ENCODE peak calls at places on chromosomes 5 and 9, in seven cellular contexts. P, X, L, Y, J, G and V are unnamed samples. For H3K36me3, the result is how much of the 10 kb centered on the place peaks cover.

GRCh38 chr5:154103223-154103622 is 64.5 kb downstream of the MFAP3 start:
- DNase-seq in G (no peak), X (no peak), J (no peak), L (no peak), Y (no peak), P (no peak), V (no peak)

GRCh38 chr5:180592176-180592575 is 877 bp upstream of the SCGB3A1 start:
- DNase-seq in L (no peak), G (no peak), P (no peak), J (no peak), X (no peak), Y (no peak), V (peak)

GRCh38 chr5:29089591-29090141 is 2051.3 kb upstream of the CDH9 start:
- DNase-seq in P (no peak), Y (no peak), L (no peak), G (no peak), X (no peak), J (no peak), V (no peak)

GRCh38 chr5:115098041-115098702 is 71.5 kb downstream of the TRIM36 start:
- DNase-seq in G (peak), P (no peak), Y (no peak), L (peak), X (peak), J (no peak), V (no peak)

GRCh38 chr9:134349941-134350340 is 23.7 kb downstream of the RXRA start:
- DNase-seq in G (no peak), Y (no peak), J (no peak), P (no peak), X (no peak), L (no peak), V (no peak)

GRCh38 chr5:111066261-111066938 is 5.1 kb upstream of the TSLP start:
- DNase-seq in G (no peak), Y (no peak), L (no peak), X (no peak), J (no peak), P (no peak), V (no peak)

GRCh38 chr9:69376651-69377050 is 51.6 kb downstream of the ENTREP1 start:
- DNase-seq in X (no peak), J (no peak), Y (peak), L (no peak), P (no peak), G (peak), V (no peak)

GRCh38 chr9:15086096-15087030 is 176.1 kb upstream of the FREM1 start:
- DNase-seq in L (no peak), J (no peak), G (no peak), P (no peak), Y (no peak), X (no peak), V (no peak)

GRCh38 chr5:134864707-134865106 is 9.5 kb upstream of the TXNDC15 start:
- DNase-seq in J (no peak), P (no peak), L (no peak), X (no peak), Y (no peak), G (no peak), V (no peak)

GRCh38 chr9:13139641-13140171 is 139.8 kb downstream of the MPDZ start:
- DNase-seq in J (no peak), Y (no peak), G (no peak), P (no peak), X (no peak), L (no peak), V (no peak)

GRCh38 chr9:121071356-121071755 is 3.4 kb upstream of the CNTRL start:
- DNase-seq in J (no peak), Y (no peak), X (no peak), G (no peak), P (no peak), L (no peak), V (no peak)

GRCh38 chr9:15308511-15308910 is 1.5 kb upstream of the TTC39B start:
- DNase-seq in G (no peak), J (no peak), X (no peak), P (no peak), Y (no peak), L (no peak), V (no peak)

GRCh38 chr5:118233601-118234000 is 754.7 kb downstream of the DTWD2 start:
- DNase-seq in Y (no peak), P (no peak), G (no peak), X (no peak), L (no peak), J (no peak), V (no peak)

GRCh38 chr5:77437194-77437593 is 54.9 kb downstream of the WDR41 start:
- DNase-seq in L (no peak), G (no peak), X (no peak), Y (no peak), J (no peak), P (no peak), V (no peak)

GRCh38 chr9:127027694-127028093 is 94.7 kb downstream of the ANGPTL2 start:
- DNase-seq in G (no peak), Y (no peak), P (no peak), L (no peak), X (no peak), J (no peak), V (no peak)

GRCh38 chr9:115653231-115653630 is 500.4 kb upstream of the PAPPA start:
- DNase-seq in P (no peak), X (no peak), L (no peak), Y (no peak), G (no peak), J (no peak), V (no peak)

GRCh38 chr5:175131432-175131831 is 312.6 kb downstream of the DRD1 start:
- DNase-seq in Y (no peak), G (no peak), J (no peak), X (no peak), P (no peak), L (no peak), V (no peak)

GRCh38 chr5:110269478-110270142 is 456.9 kb downstream of the TMEM232 start:
- DNase-seq in G (no peak), J (no peak), L (no peak), X (no peak), P (no peak), Y (no peak), V (no peak)

GRCh38 chr9:134891713-134892112 is 11.1 kb downstream of the FCN2 start:
- DNase-seq in J (no peak), X (no peak), L (no peak), P (no peak), G (no peak), Y (no peak), V (no peak)

GRCh38 chr5:142197098-142197497 is 88.5 kb downstream of the NDFIP1 start:
- DNase-seq in P (no peak), X (no peak), G (no peak), Y (no peak), L (no peak), J (no peak), V (no peak)

GRCh38 chr5:160133071-160133917 is 14.0 kb upstream of the PWWP2A start:
- DNase-seq in Y (peak), J (peak), L (peak), X (no peak), P (peak), G (peak), V (peak)

GRCh38 chr5:52043543-52043942 is 660.3 kb downstream of the ISL1 start:
- DNase-seq in P (no peak), J (no peak), X (no peak), L (no peak), Y (no peak), G (no peak), V (no peak)

GRCh38 chr5:43320846-43321245 is 7.6 kb upstream of the HMGCS1 start:
- DNase-seq in Y (no peak), P (no peak), X (no peak), L (no peak), G (no peak), J (no peak), V (no peak)

GRCh38 chr9:127970401-127971313 is 10.1 kb downstream of the EEIG1 start:
- DNase-seq in X (peak), Y (no peak), J (peak), L (no peak), P (no peak), G (no peak), V (peak)

GRCh38 chr9:71683598-71684235 is 84.6 kb downstream of the CEMIP2 start:
- DNase-seq in Y (peak), J (no peak), X (no peak), P (no peak), G (no peak), L (no peak), V (no peak)

GRCh38 chr5:99169309-99169708 is 240.5 kb upstream of the CHD1 start:
- DNase-seq in J (no peak), X (no peak), Y (no peak), P (no peak), L (no peak), G (no peak), V (no peak)

GRCh38 chr9:111527347-111527746 is 2.4 kb downstream of the ZNF483 start:
- DNase-seq in J (no peak), G (no peak), L (no peak), Y (no peak), X (no peak), P (no peak), V (no peak)

GRCh38 chr9:127979333-127980055 is 1.3 kb downstream of the EEIG1 start:
- DNase-seq in X (peak), P (no peak), L (peak), J (peak), G (peak), Y (peak), V (peak)

GRCh38 chr5:138160706-138161105 is 17.7 kb downstream of the BRD8 start:
- DNase-seq in Y (no peak), P (no peak), X (no peak), J (no peak), L (no peak), G (no peak), V (no peak)

GRCh38 chr9:93092171-93092991 is 3.6 kb upstream of the CARD19 start:
- DNase-seq in J (peak), G (no peak), L (peak), X (peak), P (no peak), Y (peak), V (peak)

GRCh38 chr9:110186254-110186653 is 21.7 kb downstream of the C9orf152 start:
- DNase-seq in Y (no peak), X (no peak), G (no peak), J (no peak), L (no peak), P (no peak), V (no peak)

GRCh38 chr5:83475540-83476469 is 4.3 kb downstream of the VCAN start:
- DNase-seq in G (no peak), J (no peak), L (no peak), P (no peak), X (no peak), Y (no peak), V (no peak)

GRCh38 chr9:114189823-114190562 is 34.7 kb downstream of the COL27A1 start:
- DNase-seq in Y (no peak), X (no peak), G (no peak), J (no peak), P (no peak), L (no peak), V (no peak)

GRCh38 chr9:130387398-130387797 is 57.4 kb upstream of the ASS1 start:
- DNase-seq in X (no peak), L (no peak), G (no peak), P (no peak), J (no peak), Y (no peak), V (no peak)

GRCh38 chr9:121684381-121685145 is 33.1 kb downstream of the DAB2IP start:
- DNase-seq in X (peak), Y (peak), G (no peak), J (peak), P (peak), L (peak), V (peak)

GRCh38 chr5:6829150-6829784 is 116.0 kb downstream of the TENT4A start:
- DNase-seq in J (no peak), G (no peak), L (no peak), P (no peak), Y (no peak), X (no peak), V (no peak)

GRCh38 chr9:100472268-100472667 is 681 bp upstream of the TMEFF1 start:
- DNase-seq in G (no peak), J (no peak), L (no peak), P (no peak), X (no peak), Y (no peak), V (no peak)

GRCh38 chr5:148446591-148446990 is 62.8 kb downstream of the FBXO38 start:
- DNase-seq in X (no peak), L (no peak), G (no peak), P (no peak), Y (no peak), J (no peak), V (no peak)

GRCh38 chr5:139301766-139302499 is 8.4 kb downstream of the MATR3 start:
- DNase-seq in P (no peak), Y (no peak), G (no peak), L (no peak), X (no peak), J (no peak), V (no peak)

GRCh38 chr5:139298242-139298641 is 4.7 kb downstream of the MATR3 start:
- DNase-seq in G (no peak), Y (no peak), L (no peak), X (no peak), J (no peak), P (no peak), V (no peak)

GRCh38 chr5:139297439-139298133 is 4.0 kb downstream of the MATR3 start:
- DNase-seq in P (no peak), L (no peak), G (no peak), Y (no peak), X (no peak), J (no peak), V (no peak)

GRCh38 chr5:139296862-139297326 is 3.4 kb downstream of the MATR3 start:
- DNase-seq in Y (no peak), G (no peak), X (no peak), P (no peak), J (no peak), L (no peak), V (no peak)

DNA sequence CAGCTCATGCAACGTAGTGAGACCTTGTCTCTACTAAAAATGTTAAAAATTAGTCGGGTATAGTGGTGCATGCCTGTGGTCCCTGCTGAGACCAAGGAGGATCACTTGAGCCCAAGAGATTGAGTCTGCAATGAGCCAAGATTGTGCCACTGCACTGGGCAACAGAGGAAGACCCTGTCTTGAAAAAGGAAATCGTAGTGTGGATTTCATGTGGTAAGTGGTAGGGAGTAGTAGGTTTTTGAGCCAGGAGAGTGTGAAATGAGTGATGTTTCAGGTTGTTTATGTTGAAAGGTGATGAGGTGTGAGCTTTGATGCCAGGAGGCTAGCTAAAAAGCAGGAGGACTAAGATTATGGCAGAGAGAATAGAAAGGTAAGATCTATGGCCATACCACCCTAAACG is 5.9 kb downstream of the MATR3 start:
- DNase-seq in X (no peak), Y (no peak), J (no peak), P (no peak), G (no peak), L (no peak), V (no peak)
- H3K36me3 ChIP-seq in X (under half), Y (under half), J (under half), P (under half), G (under half), L (under half), V (under half)

GRCh38 chr5:173691931-173692330 is 75.5 kb upstream of the BOD1 start:
- DNase-seq in Y (no peak), J (no peak), L (no peak), X (no peak), G (no peak), P (no peak), V (no peak)

GRCh38 chr5:173686950-173687349 is 70.5 kb upstream of the BOD1 start:
- DNase-seq in P (no peak), X (no peak), J (no peak), G (no peak), Y (no peak), L (no peak), V (no peak)

GRCh38 chr5:173689171-173689676 is 72.8 kb upstream of the BOD1 start:
- DNase-seq in J (no peak), G (peak), Y (no peak), X (no peak), P (no peak), L (peak), V (no peak)

GRCh38 chr5:173688708-173689107 is 72.3 kb upstream of the BOD1 start:
- DNase-seq in P (no peak), J (no peak), Y (no peak), X (no peak), G (no peak), L (no peak), V (no peak)

GRCh38 chr5:173689713-173690360 is 73.4 kb upstream of the BOD1 start:
- DNase-seq in J (no peak), X (peak), Y (no peak), L (peak), P (no peak), G (no peak), V (no peak)
- TF ChIP-seq CTCF in J (no peak), X (peak), Y (no peak), L (no peak), P (peak), G (no peak), V (peak)

DNA sequence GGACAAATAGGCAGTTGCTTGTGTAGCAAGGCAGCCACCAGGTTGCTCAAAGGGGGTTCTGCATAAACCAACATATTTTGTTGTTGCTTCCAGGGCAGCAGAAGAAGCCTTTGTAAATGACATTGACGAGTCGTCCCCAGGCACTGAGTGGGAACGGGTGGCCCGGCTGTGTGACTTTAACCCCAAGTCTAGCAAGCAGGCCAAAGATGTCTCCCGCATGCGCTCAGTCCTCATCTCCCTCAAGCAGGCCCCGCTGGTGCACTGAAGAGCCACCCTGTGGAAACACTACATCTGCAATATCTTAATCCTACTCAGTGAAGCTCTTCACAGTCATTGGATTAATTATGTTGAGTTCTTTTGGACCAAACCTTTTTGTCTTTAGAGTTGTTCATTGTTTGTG is 20.8 kb downstream of the CLTA start:
- DNase-seq in P (no peak), X (no peak), G (no peak), J (no peak), L (no peak), Y (no peak), V (no peak)
- H3K36me3 ChIP-seq in P (half or more), X (under half), G (half or more), J (under half), L (under half), Y (half or more), V (under half)

GRCh38 chr5:4348418-4348817 is 752.8 kb downstream of the IRX1 start:
- DNase-seq in X (no peak), L (no peak), G (no peak), J (no peak), Y (no peak), P (no peak), V (no peak)
- TF ChIP-seq CTCF in X (no peak), L (no peak), G (no peak), J (no peak), Y (no peak), P (no peak), V (no peak)

GRCh38 chr9:21811914-21812313 is 9.5 kb downstream of the MTAP start:
- DNase-seq in Y (no peak), X (no peak), P (no peak), G (no peak), L (no peak), J (no peak), V (no peak)

GRCh38 chr9:21810388-21810787 is 8.0 kb downstream of the MTAP start:
- DNase-seq in G (no peak), Y (no peak), X (no peak), P (no peak), J (no peak), L (no peak), V (no peak)

GRCh38 chr9:21812945-21813568 is 10.6 kb downstream of the MTAP start:
- DNase-seq in L (peak), P (peak), J (peak), G (peak), X (peak), Y (peak), V (peak)

GRCh38 chr9:21812415-21812814 is 10.0 kb downstream of the MTAP start:
- DNase-seq in J (no peak), L (no peak), X (no peak), Y (no peak), G (no peak), P (no peak), V (no peak)

GRCh38 chr9:21810881-21811280 is 8.4 kb downstream of the MTAP start:
- DNase-seq in Y (no peak), X (no peak), J (no peak), G (no peak), L (no peak), P (peak), V (no peak)
- H3K36me3 ChIP-seq in Y (under half), X (under half), J (under half), G (under half), L (under half), P (under half), V (under half)

DNA sequence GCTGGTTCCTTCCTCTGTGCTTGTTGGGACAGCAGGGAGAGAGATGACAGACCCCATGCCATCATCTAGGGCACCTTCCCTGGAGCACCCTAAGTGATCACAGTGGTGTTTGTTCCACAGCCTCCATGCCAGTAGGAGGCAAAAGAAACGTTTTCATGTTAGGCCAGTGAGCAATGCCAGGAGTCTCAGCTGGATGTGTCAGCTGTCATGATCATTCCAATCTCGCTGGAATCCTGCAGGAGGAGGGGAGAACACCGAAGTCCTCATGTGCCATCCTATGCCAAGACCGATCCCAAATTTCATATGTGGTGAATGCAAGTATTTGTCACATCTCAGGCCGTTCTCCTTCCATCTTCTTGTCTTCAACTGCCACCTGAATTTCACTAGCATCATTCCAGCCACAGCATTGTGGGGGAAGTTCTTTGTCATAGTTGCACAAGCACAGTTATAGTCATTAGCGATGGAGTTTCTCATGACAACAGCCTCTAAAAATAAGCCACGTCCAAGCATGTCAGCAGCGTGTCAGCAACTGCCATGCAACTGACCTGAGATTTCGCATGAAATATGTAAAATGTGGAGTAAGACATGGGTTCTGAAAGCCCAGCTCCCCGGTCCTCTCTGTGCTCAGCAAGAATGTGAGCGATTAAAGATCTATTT is 97.2 kb upstream of the DNAH5 start:
- DNase-seq in P (no peak), J (no peak), X (no peak), Y (no peak), L (no peak), G (no peak), V (no peak)
- TF ChIP-seq CTCF in P (no peak), J (no peak), X (no peak), Y (no peak), L (no peak), G (no peak), V (no peak)